ENCODE peak calls at places on chromosomes 5 and 9, in five cellular contexts. K, A, S, X and I are unnamed samples. For H3K36me3, the result is how much of the 10 kb centered on the place peaks cover.

GRCh38 chr9:108802967-108803366 is 52.8 kb downstream of the ACTL7B start:
- DNase-seq in K (no peak), A (no peak), S (no peak), X (no peak), I (no peak)

GRCh38 chr9:130294664-130295063 is 29.1 kb downstream of the HMCN2 start:
- DNase-seq in K (no peak), A (no peak), S (no peak), X (no peak), I (no peak)

GRCh38 chr5:147168578-147169327 is 66.1 kb upstream of the STK32A start:
- DNase-seq in K (no peak), A (no peak), S (no peak), X (no peak), I (no peak)

GRCh38 chr9:122370869-122371467 is at the start of gene PTGS1:
- DNase-seq in K (no peak), A (peak), S (peak), X (peak), I (no peak)

GRCh38 chr9:77433675-77434445 is 214.3 kb downstream of the GNA14 start:
- DNase-seq in K (no peak), A (peak), S (peak), X (peak), I (no peak)

GRCh38 chr5:23064710-23065109 is 211.6 kb upstream of the CDH12 start:
- DNase-seq in K (no peak), A (no peak), S (no peak), X (no peak), I (no peak)

GRCh38 chr9:83588256-83588655 is 34.7 kb upstream of the IDNK start:
- DNase-seq in K (no peak), A (no peak), S (no peak), X (no peak), I (no peak)

GRCh38 chr5:167261309-167262100 is 1029.9 kb upstream of the WWC1 start:
- DNase-seq in K (no peak), A (no peak), S (no peak), X (no peak), I (no peak)

GRCh38 chr5:27706832-27707231 is 668.4 kb upstream of the CDH9 start:
- DNase-seq in K (no peak), A (no peak), S (no peak), X (no peak), I (no peak)

GRCh38 chr5:132775439-132776076 is 1.5 kb downstream of the SEPTIN8 start:
- DNase-seq in K (no peak), A (no peak), S (no peak), X (no peak), I (no peak)

GRCh38 chr5:59107692-59108091 is 524.8 kb downstream of the RAB3C start:
- DNase-seq in K (no peak), A (no peak), S (no peak), X (no peak), I (peak)

GRCh38 chr9:14170973-14171596 is 142.9 kb downstream of the NFIB start:
- DNase-seq in K (no peak), A (no peak), S (no peak), X (no peak), I (no peak)

GRCh38 chr5:141878186-141878770 is at the start of gene PCDH1:
- DNase-seq in K (no peak), A (peak), S (no peak), X (peak), I (no peak)

GRCh38 chr5:40027395-40027794 is 602.6 kb upstream of the DAB2 start:
- DNase-seq in K (no peak), A (no peak), S (no peak), X (no peak), I (no peak)

GRCh38 chr9:119273984-119274665 is 95.1 kb downstream of the BRINP1 start:
- DNase-seq in K (no peak), A (no peak), S (no peak), X (no peak), I (no peak)

GRCh38 chr5:502325-503079 is 21.7 kb downstream of the SLC9A3 start:
- DNase-seq in K (no peak), A (no peak), S (no peak), X (no peak), I (no peak)

GRCh38 chr5:100867039-100867562 is 36.0 kb downstream of the ST8SIA4 start:
- DNase-seq in K (no peak), A (no peak), S (no peak), X (no peak), I (no peak)

GRCh38 chr9:107176701-107177100 is 106.4 kb upstream of the RAD23B start:
- DNase-seq in K (no peak), A (no peak), S (no peak), X (no peak), I (no peak)

GRCh38 chr5:909086-909485 is 16.4 kb downstream of the TRIP13 start:
- DNase-seq in K (no peak), A (no peak), S (no peak), X (no peak), I (no peak)

GRCh38 chr9:110255064-110255416 is 1.3 kb downstream of the TXN start:
- DNase-seq in K (no peak), A (no peak), S (peak), X (peak), I (no peak)

GRCh38 chr5:61319388-61320146 is 12.5 kb upstream of the ZSWIM6 start:
- DNase-seq in K (no peak), A (no peak), S (no peak), X (peak), I (peak)

GRCh38 chr5:157543825-157544622 is 31.6 kb downstream of the ADAM19 start:
- DNase-seq in K (no peak), A (no peak), S (no peak), X (no peak), I (no peak)

GRCh38 chr5:157279605-157280239 is 13.8 kb downstream of the CYFIP2 start:
- DNase-seq in K (no peak), A (no peak), S (no peak), X (no peak), I (no peak)

GRCh38 chr9:137416006-137416562 is 6.9 kb downstream of the EXD3 start:
- DNase-seq in K (no peak), A (no peak), S (no peak), X (no peak), I (no peak)

GRCh38 chr5:71651554-71651953 is 64.4 kb downstream of the MCCC2 start:
- DNase-seq in K (no peak), A (no peak), S (no peak), X (peak), I (no peak)

GRCh38 chr5:72036951-72037350 is 70.3 kb upstream of the MAP1B start:
- DNase-seq in K (no peak), A (no peak), S (no peak), X (no peak), I (no peak)

GRCh38 chr5:154487541-154487940 is 9.5 kb upstream of the HAND1 start:
- DNase-seq in K (no peak), A (no peak), S (no peak), X (peak), I (no peak)

GRCh38 chr9:21873540-21874221 is 71.2 kb downstream of the MTAP start:
- DNase-seq in K (no peak), A (no peak), S (no peak), X (no peak), I (no peak)

GRCh38 chr5:139974661-139975060 is 68.4 kb downstream of the NRG2 start:
- DNase-seq in K (no peak), A (no peak), S (no peak), X (no peak), I (no peak)

GRCh38 chr9:131701434-131701781 is 38.5 kb downstream of the RAPGEF1 start:
- DNase-seq in K (no peak), A (no peak), S (no peak), X (no peak), I (no peak)

GRCh38 chr9:129557192-129558036 is 63.5 kb downstream of the C9orf50 start:
- DNase-seq in K (no peak), A (no peak), S (no peak), X (no peak), I (no peak)

GRCh38 chr9:98899399-98900056 is 44.2 kb upstream of the COL15A1 start:
- DNase-seq in K (no peak), A (no peak), S (no peak), X (no peak), I (peak)

GRCh38 chr5:179154991-179155955 is 95.1 kb downstream of the ZNF354C start:
- DNase-seq in K (no peak), A (peak), S (no peak), X (no peak), I (no peak)

GRCh38 chr9:134294228-134295071 is 31.8 kb upstream of the RXRA start:
- DNase-seq in K (no peak), A (no peak), S (peak), X (no peak), I (no peak)

GRCh38 chr9:12141422-12141821 is 551.8 kb upstream of the TYRP1 start:
- DNase-seq in K (no peak), A (no peak), S (no peak), X (no peak), I (no peak)

GRCh38 chr9:84238652-84239051 is 101.9 kb downstream of the SLC28A3 start:
- DNase-seq in K (no peak), A (no peak), S (no peak), X (peak), I (no peak)

GRCh38 chr9:133699546-133699945 is 38.6 kb downstream of the SARDH start:
- DNase-seq in K (no peak), A (no peak), S (no peak), X (no peak), I (no peak)

GRCh38 chr9:120385606-120386389 is 194.2 kb downstream of the CDK5RAP2 start:
- DNase-seq in K (no peak), A (no peak), S (no peak), X (no peak), I (no peak)

GRCh38 chr9:120388000-120388855 is 191.7 kb downstream of the CDK5RAP2 start:
- DNase-seq in K (no peak), A (no peak), S (no peak), X (no peak), I (no peak)

GRCh38 chr9:120387257-120387999 is 192.5 kb downstream of the CDK5RAP2 start:
- DNase-seq in K (no peak), A (no peak), S (no peak), X (no peak), I (no peak)

GRCh38 chr9:120384925-120385272 is 195.1 kb downstream of the CDK5RAP2 start:
- DNase-seq in K (no peak), A (no peak), S (no peak), X (no peak), I (no peak)

GRCh38 chr9:120386390-120387131 is 193.4 kb downstream of the CDK5RAP2 start:
- DNase-seq in K (no peak), A (no peak), S (no peak), X (no peak), I (no peak)
- H3K27ac ChIP-seq in K (no peak), A (no peak), S (no peak), X (no peak), I (no peak)

GRCh38 chr5:16666140-16666860 is 49.5 kb upstream of the RETREG1 start:
- DNase-seq in K (no peak), A (no peak), S (no peak), X (no peak), I (no peak)

GRCh38 chr5:16666861-16667481 is 50.2 kb upstream of the RETREG1 start:
- DNase-seq in K (no peak), A (peak), S (no peak), X (peak), I (no peak)

GRCh38 chr5:16663848-16664247 is 47.1 kb upstream of the RETREG1 start:
- DNase-seq in K (no peak), A (no peak), S (no peak), X (no peak), I (no peak)

GRCh38 chr5:16664368-16664767 is 47.6 kb upstream of the RETREG1 start:
- DNase-seq in K (no peak), A (no peak), S (no peak), X (no peak), I (no peak)

DNA sequence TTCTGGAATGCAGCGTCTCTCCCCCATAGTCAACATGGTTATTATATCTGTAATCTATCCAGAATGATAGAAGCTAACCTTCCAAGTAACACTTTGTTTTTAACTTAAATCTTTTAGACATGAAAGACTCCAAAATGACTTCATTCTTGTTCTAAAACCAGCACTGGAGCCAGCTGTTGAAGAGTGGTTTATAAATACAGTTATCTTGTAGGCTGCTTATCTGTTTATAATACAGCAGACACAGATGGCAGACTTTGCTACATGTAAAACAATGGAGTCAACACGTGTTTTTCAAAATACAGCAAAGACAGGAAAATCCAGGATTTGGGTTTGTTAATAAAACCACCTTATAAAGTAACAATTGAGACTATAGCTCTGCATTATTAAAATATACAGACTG is 48.8 kb upstream of the RETREG1 start:
- DNase-seq in K (no peak), A (no peak), S (no peak), X (no peak), I (no peak)
- H3K36me3 ChIP-seq in K (under half), A (half or more), S (under half), X (under half), I (half or more)

GRCh38 chr5:124343021-124343420 is 403.4 kb downstream of the ZNF608 start:
- DNase-seq in K (no peak), A (no peak), S (no peak), X (no peak), I (no peak)
- H3K27ac ChIP-seq in K (no peak), A (no peak), S (no peak), X (no peak), I (no peak)

GRCh38 chr5:175493726-175494125 is 15.4 kb downstream of the SFXN1 start:
- DNase-seq in K (no peak), A (no peak), S (no peak), X (no peak), I (no peak)
- H3K36me3 ChIP-seq in K (under half), A (under half), S (under half), X (half or more), I (half or more)

GRCh38 chr5:143243103-143243502 is 160.4 kb downstream of the NR3C1 start:
- DNase-seq in K (no peak), A (no peak), S (no peak), X (no peak), I (no peak)
- H3K27ac ChIP-seq in K (no peak), A (no peak), S (no peak), X (no peak), I (no peak)

GRCh38 chr5:170386743-170387142 is 2.4 kb downstream of the KCNMB1 start:
- DNase-seq in K (no peak), A (no peak), S (no peak), X (no peak), I (no peak)

GRCh38 chr5:170380361-170380951 is 8.7 kb downstream of the KCNMB1 start:
- DNase-seq in K (no peak), A (no peak), S (no peak), X (no peak), I (no peak)

GRCh38 chr5:170378740-170379139 is 10.4 kb downstream of the KCNMB1 start:
- DNase-seq in K (no peak), A (no peak), S (no peak), X (no peak), I (no peak)

GRCh38 chr5:170383227-170383626 is 5.9 kb downstream of the KCNMB1 start:
- DNase-seq in K (no peak), A (no peak), S (no peak), X (no peak), I (no peak)

DNA sequence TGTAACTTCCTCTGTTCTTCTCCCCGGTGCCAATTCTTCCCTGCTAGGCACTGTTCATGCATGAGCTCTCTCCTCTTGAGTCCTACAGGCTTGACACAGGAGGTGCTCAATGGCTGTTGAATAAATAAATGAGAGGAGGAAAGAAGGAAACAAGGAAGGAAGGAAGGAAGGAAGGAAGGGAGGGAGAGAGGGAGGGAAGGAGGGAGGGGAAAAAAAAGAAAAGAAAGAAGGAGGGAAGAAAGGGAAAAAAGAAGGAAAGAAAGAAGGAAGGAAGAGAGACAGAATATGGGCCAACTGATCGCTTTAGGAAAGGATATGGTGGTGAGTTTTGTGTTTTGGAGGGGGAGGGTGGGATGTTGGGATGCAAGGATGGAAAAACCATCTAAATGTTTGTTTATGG is 6.4 kb downstream of the KCNMB1 start:
- DNase-seq in K (no peak), A (no peak), S (no peak), X (no peak), I (no peak)
- H3K36me3 ChIP-seq in K (under half), A (under half), S (under half), X (under half), I (under half)